ENCODE peak calls at places on chromosome 16, in nine cellular contexts. A is foreskin keratinocyte, G is mammary epithelial cell, X is left lung, O is RWPE1, U is AG04450, H is heart left ventricle, F is tibial artery, V is ovary. B is an unnamed sample.
A peak's percentile ranks its signal among the peaks of the same experiment; 100 is the strongest.

GRCh38 chr16:30458561-30459394 is 13.1 kb upstream of the SEPHS2 start:
- DNase-seq in H (peak; percentile 52), X (peak; percentile 91), G (no peak), F (no peak), O (no peak), A (no peak), U (no peak), V (no peak), B (peak; percentile 69)

GRCh38 chr16:46918905-46919792 is 35.0 kb downstream of the GPT2 start:
- DNase-seq in H (no peak), G (no peak), V (no peak), F (no peak), O (no peak), A (no peak), X (no peak), U (no peak), B (peak; percentile 34)

GRCh38 chr16:75079346-75079926 is 37.1 kb downstream of the LDHD start:
- DNase-seq in U (no peak), G (no peak), H (no peak), X (no peak), V (no peak), O (no peak), A (no peak), F (no peak), B (no peak)

GRCh38 chr16:85423186-85423550 is 190.0 kb upstream of the GSE1 start:
- DNase-seq in V (peak; percentile 9), O (no peak), A (no peak), H (peak; percentile 16), F (peak; percentile 13), U (no peak), X (peak; percentile 63), G (no peak), B (peak; percentile 11)

GRCh38 chr16:47234-47633 is 6.2 kb downstream of the POLR3K start:
- DNase-seq in X (no peak), G (no peak), O (no peak), F (no peak), V (peak; percentile 3), U (no peak), A (no peak), H (no peak), B (no peak)

GRCh38 chr16:66933776-66934137 is 445 bp downstream of the CIAO2B start:
- DNase-seq in X (no peak), G (peak; percentile 71), U (no peak), A (peak; percentile 70), F (no peak), V (no peak), O (peak; percentile 79), H (no peak), B (no peak)

GRCh38 chr16:85444879-85445778 is 168.0 kb upstream of the GSE1 start:
- DNase-seq in X (no peak), H (no peak), V (no peak), A (no peak), F (no peak), O (no peak), G (no peak), U (no peak), B (no peak)

GRCh38 chr16:68707341-68708152 is 29.5 kb upstream of the CDH1 start:
- DNase-seq in A (peak; percentile 96), G (peak; percentile 97), X (peak; percentile 85), U (no peak), F (no peak), V (no peak), O (peak; percentile 97), H (peak; percentile 32), B (no peak)

GRCh38 chr16:74760007-74760767 is 14.4 kb downstream of the FA2H start:
- DNase-seq in H (no peak), X (no peak), U (peak; percentile 13), A (peak; percentile 63), F (no peak), V (no peak), O (no peak), G (peak; percentile 11), B (no peak)

GRCh38 chr16:5321925-5322324 is 224.3 kb upstream of the EEF2KMT start:
- DNase-seq in V (no peak), X (no peak), G (no peak), H (no peak), O (no peak), U (no peak), A (no peak), F (no peak), B (no peak)

GRCh38 chr16:86618431-86619262 is 40.3 kb downstream of the FOXL1 start:
- DNase-seq in X (no peak), U (peak; percentile 8), V (no peak), H (no peak), F (no peak), A (no peak), G (no peak), O (no peak), B (no peak)

GRCh38 chr16:72241930-72242329 is 70.0 kb upstream of the PMFBP1 start:
- DNase-seq in O (peak; percentile 52), H (no peak), X (no peak), F (no peak), U (peak; percentile 23), A (peak; percentile 58), G (peak; percentile 48), V (peak; percentile 16), B (no peak)

GRCh38 chr16:63876096-63876495 is 1245.8 kb downstream of the CDH11 start:
- DNase-seq in V (no peak), X (no peak), O (no peak), A (peak; percentile 38), H (no peak), G (no peak), U (no peak), F (no peak), B (no peak)

GRCh38 chr16:30924086-30924714 is 828 bp downstream of the FBXL19 start:
- DNase-seq in A (no peak), V (peak; percentile 53), X (peak; percentile 86), H (no peak), O (no peak), G (no peak), U (no peak), F (no peak), B (no peak)

GRCh38 chr16:1571012-1571671 is 37.7 kb downstream of the TMEM204 start:
- DNase-seq in A (no peak), G (no peak), F (no peak), X (no peak), H (no peak), V (no peak), O (no peak), U (no peak), B (no peak)

GRCh38 chr16:1573301-1573700 is 38.6 kb downstream of the IFT140 start:
- DNase-seq in H (no peak), A (no peak), V (no peak), F (no peak), G (no peak), O (no peak), X (no peak), U (no peak), B (no peak)

GRCh38 chr16:1572664-1573063 is 39.2 kb downstream of the TMEM204 start:
- DNase-seq in U (no peak), V (no peak), G (no peak), A (no peak), H (no peak), X (no peak), O (no peak), F (no peak), B (no peak)

GRCh38 chr16:1579214-1579613 is 32.7 kb downstream of the IFT140 start:
- DNase-seq in U (no peak), F (no peak), G (no peak), V (no peak), A (no peak), H (no peak), O (no peak), X (peak; percentile 17), B (no peak)

DNA sequence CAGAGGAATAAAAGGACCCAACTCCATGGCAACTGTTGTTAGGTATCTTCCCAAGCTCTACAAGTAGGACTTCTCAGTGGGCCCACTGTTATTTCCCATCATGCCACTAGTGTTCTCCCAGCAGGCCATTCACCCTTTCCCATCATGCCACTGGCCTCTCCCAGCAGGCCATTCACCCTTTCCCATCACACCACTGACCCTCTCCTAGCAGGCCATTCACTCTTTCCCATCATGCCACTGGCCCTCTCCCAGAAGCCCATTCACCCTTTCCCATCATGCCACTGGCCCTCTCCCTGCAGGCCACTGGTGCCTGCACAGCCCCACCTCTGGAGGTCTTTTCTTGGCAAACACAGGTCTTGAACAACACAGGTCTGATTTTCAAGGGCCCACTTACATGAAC is 36.3 kb downstream of the IFT140 start:
- DNase-seq in O (no peak), U (no peak), G (no peak), V (no peak), A (no peak), F (no peak), X (peak; percentile 5), H (no peak), B (no peak)
- TF ChIP-seq CTCF in O (no peak), U (no peak), G (no peak), V (no peak), A (no peak), F (no peak), X (no peak), H (no peak), B (no peak)

GRCh38 chr16:80896778-80897177 is 92.4 kb upstream of the CDYL2 start:
- DNase-seq in O (no peak), H (no peak), U (no peak), F (no peak), A (peak; percentile 47), V (no peak), G (no peak), X (no peak), B (no peak)
- TF ChIP-seq CTCF in O (no peak), H (no peak), U (no peak), F (no peak), A (no peak), V (no peak), G (no peak), X (no peak), B (no peak)

GRCh38 chr16:1981972-1982574 is 804 bp upstream of the NOXO1 start:
- DNase-seq in O (no peak), F (no peak), X (no peak), U (no peak), H (no peak), V (no peak), A (no peak), G (peak; percentile 68), B (no peak)

GRCh38 chr16:1985466-1986150 is 1.6 kb downstream of the GFER start:
- DNase-seq in X (no peak), V (no peak), G (no peak), F (no peak), H (no peak), O (no peak), A (no peak), U (no peak), B (no peak)

GRCh38 chr16:1983053-1983543 is 895 bp upstream of the GFER start:
- DNase-seq in F (no peak), O (no peak), X (no peak), G (no peak), U (no peak), A (peak; percentile 34), V (no peak), H (no peak), B (no peak)

GRCh38 chr16:1984347-1985225 is 593 bp downstream of the GFER start:
- DNase-seq in H (no peak), U (no peak), F (no peak), A (no peak), V (no peak), O (no peak), G (peak; percentile 6), X (no peak), B (no peak)

GRCh38 chr16:1983544-1984346 is at the start of gene GFER:
- DNase-seq in O (peak; percentile 93), F (peak; percentile 85), G (peak; percentile 82), V (peak; percentile 72), X (peak; percentile 97), H (peak; percentile 93), U (peak; percentile 72), A (peak; percentile 62), B (peak; percentile 80)
- TF ChIP-seq CTCF in O (peak; percentile 40), F (no peak), G (no peak), V (no peak), X (peak; percentile 38), H (peak; percentile 55), U (peak; percentile 44), A (peak; percentile 24), B (no peak)

GRCh38 chr16:52069866-52070265 is 477.1 kb downstream of the TOX3 start:
- DNase-seq in U (no peak), H (no peak), A (peak; percentile 42), F (no peak), X (no peak), G (peak; percentile 12), O (peak; percentile 34), V (no peak), B (no peak)
- TF ChIP-seq CTCF in U (no peak), H (peak; percentile 11), A (peak; percentile 70), F (no peak), X (no peak), G (no peak), O (peak; percentile 44), V (no peak), B (no peak)

B was measured in activated B cell treated with CpG ODN at 0.5 μM for 24 hours.